ENCODE peak calls at places on chromosomes 4 and X, in seven cellular contexts. Z is fibroblast of mammary gland, F is T-helper 1 cell, P is upper lobe of right lung, R is ecto neural progenitor cell, L is HTR-8/SVneo, V is lower leg skin. X is an unnamed sample.

GRCh38 chr4:1578968-1579833 is 104.9 kb downstream of the FAM53A start:
- DNase-seq in Z (peak), F (peak), P (peak), R (peak), L (peak), V (peak), X (no peak)

GRCh38 chr4:105092356-105092755 is 54.3 kb upstream of the TET2 start:
- DNase-seq in Z (peak), F (no peak), P (no peak), R (no peak), L (no peak), V (peak), X (no peak)

GRCh38 chrX:85381602-85382001 is 2.1 kb upstream of the POF1B start:
- DNase-seq in Z (no peak), F (no peak), P (no peak), R (no peak), L (no peak), V (no peak), X (no peak)

GRCh38 chr4:4428966-4429875 is 42.3 kb downstream of the NSG1 start:
- DNase-seq in Z (no peak), F (no peak), P (no peak), R (no peak), L (no peak), V (no peak), X (no peak)

GRCh38 chr4:184838249-184839074 is 12.7 kb upstream of the ACSL1 start:
- DNase-seq in Z (peak), F (no peak), P (no peak), R (no peak), L (no peak), V (no peak), X (no peak)

GRCh38 chrX:66163849-66164401 is at the start of gene HEPH:
- DNase-seq in Z (peak), F (no peak), P (no peak), R (peak), L (no peak), V (no peak), X (no peak)

GRCh38 chr4:9804918-9805317 is 23.5 kb downstream of the DRD5 start:
- DNase-seq in Z (no peak), F (no peak), P (no peak), R (no peak), L (no peak), V (no peak), X (no peak)

GRCh38 chr4:1802720-1803522 is 9.8 kb downstream of the FGFR3 start:
- DNase-seq in Z (no peak), F (no peak), P (no peak), R (no peak), L (no peak), V (no peak), X (no peak)

GRCh38 chr4:165493359-165493758 is 114.6 kb downstream of the CPE start:
- DNase-seq in Z (peak), F (peak), P (peak), R (peak), L (peak), V (peak), X (peak)

GRCh38 chr4:101599620-101600019 is 190.9 kb upstream of the BANK1 start:
- DNase-seq in Z (peak), F (no peak), P (no peak), R (no peak), L (no peak), V (no peak), X (no peak)